ENCODE peak calls at places on chromosomes 4 and X, in six cellular contexts. A is H9, H is IMR-90, Z is sciatic nerve, V is aorta, U is globus pallidus. E is an unnamed sample.

GRCh38 chr4:102404551-102404969 is 59.3 kb upstream of the SLC39A8 start:
- DNase-seq in A (no peak), H (no peak), Z (no peak), V (no peak), U (no peak), E (no peak)

GRCh38 chrX:82711432-82711831 is 796.7 kb upstream of the POU3F4 start:
- DNase-seq in A (no peak), H (no peak), Z (no peak), V (no peak), U (no peak), E (no peak)

GRCh38 chrX:34638116-34638515 is 19.0 kb downstream of the TMEM47 start:
- DNase-seq in A (no peak), H (peak), Z (no peak), V (no peak), U (no peak), E (peak)

GRCh38 chrX:112851806-112852205 is 11.2 kb upstream of the AMOT start:
- DNase-seq in A (no peak), H (peak), Z (no peak), V (no peak), U (no peak), E (no peak)

GRCh38 chrX:107687445-107687844 is 59.1 kb downstream of the PRPS1 start:
- DNase-seq in A (no peak), H (no peak), Z (no peak), V (no peak), U (no peak), E (no peak)

GRCh38 chr4:15117270-15117946 is 115.1 kb downstream of the CPEB2 start:
- DNase-seq in A (no peak), H (no peak), Z (no peak), V (no peak), U (no peak), E (no peak)

GRCh38 chrX:46433892-46434291 is 111.3 kb downstream of the ZNF674 start:
- DNase-seq in A (no peak), H (peak), Z (no peak), V (no peak), U (no peak), E (no peak)

GRCh38 chrX:130085551-130085986 is 24.7 kb downstream of the ELF4 start:
- DNase-seq in A (no peak), H (peak), Z (no peak), V (no peak), U (no peak), E (peak)

GRCh38 chrX:68261060-68261672 is 172.1 kb downstream of the OPHN1 start:
- DNase-seq in A (no peak), H (peak), Z (peak), V (no peak), U (peak), E (no peak)

GRCh38 chr4:185716008-185716976 is 95.7 kb downstream of the SORBS2 start:
- DNase-seq in A (no peak), H (no peak), Z (no peak), V (no peak), U (no peak), E (no peak)

GRCh38 chrX:133307637-133308485 is 89.7 kb upstream of the TFDP3 start:
- DNase-seq in A (peak), H (no peak), Z (no peak), V (no peak), U (peak), E (no peak)

GRCh38 chr4:24174622-24175021 is 284.8 kb upstream of the PPARGC1A start:
- DNase-seq in A (no peak), H (peak), Z (no peak), V (no peak), U (no peak), E (no peak)

GRCh38 chr4:5079581-5079980 is 28.3 kb downstream of the STK32B start:
- DNase-seq in A (no peak), H (peak), Z (no peak), V (no peak), U (no peak), E (peak)

GRCh38 chrX:128992107-128992971 is 531.0 kb downstream of the SMARCA1 start:
- DNase-seq in A (peak), H (no peak), Z (no peak), V (no peak), U (no peak), E (no peak)

GRCh38 chr4:11720292-11720691 is 291.6 kb upstream of the HS3ST1 start:
- DNase-seq in A (no peak), H (peak), Z (no peak), V (no peak), U (no peak), E (peak)

GRCh38 chr4:55020131-55020530 is 105.3 kb downstream of the KDR start:
- DNase-seq in A (no peak), H (no peak), Z (no peak), V (no peak), U (no peak), E (no peak)

GRCh38 chrX:1274786-1275185 is 6.2 kb downstream of the CSF2RA start:
- DNase-seq in A (no peak), H (no peak), Z (no peak), V (peak), U (peak), E (no peak)

GRCh38 chr4:145935253-145936141 is 3.1 kb downstream of the ZNF827 start:
- DNase-seq in A (peak), H (no peak), Z (no peak), V (no peak), U (peak), E (peak)

GRCh38 chrX:88886908-88887307 is 139.9 kb downstream of the CPXCR1 start:
- DNase-seq in A (no peak), H (no peak), Z (no peak), V (no peak), U (no peak), E (no peak)

GRCh38 chr4:54746228-54746627 is 88.5 kb downstream of the KIT start:
- DNase-seq in A (no peak), H (no peak), Z (no peak), V (no peak), U (no peak), E (no peak)

GRCh38 chrX:140141444-140142029 is 176.2 kb upstream of the CXorf66 start:
- DNase-seq in A (no peak), H (peak), Z (no peak), V (no peak), U (peak), E (peak)

GRCh38 chr4:80307774-80308465 is 27.6 kb upstream of the CFAP299 start:
- DNase-seq in A (no peak), H (peak), Z (no peak), V (no peak), U (no peak), E (no peak)